ENCODE peak calls at places on chromosomes 13 and 19, in four cellular contexts. C is endothelial cell of umbilical vein; V is aorta; Q is CD4-positive, CD25-positive, alpha-beta regulatory T cell. E is an unnamed sample. For H3K4me1 and H3K27me3, the result is how much of the 10 kb centered on the place peaks cover.

GRCh38 chr13:66468656-66469055 is 761.5 kb downstream of the PCDH9 start:
- DNase-seq in C (no peak), V (no peak), Q (no peak), E (no peak)

GRCh38 chr19:16330368-16330801 is 5.8 kb downstream of the KLF2 start:
- DNase-seq in C (peak), V (peak), Q (peak), E (peak)

GRCh38 chr19:2477732-2478191 is 1.8 kb downstream of the GADD45B start:
- DNase-seq in C (peak), V (peak), Q (peak), E (peak)

GRCh38 chr19:57406516-57407123 is 4.3 kb upstream of the ZNF17 start:
- DNase-seq in C (peak), V (peak), Q (peak), E (peak)

GRCh38 chr13:71278512-71278911 is 588.5 kb downstream of the DACH1 start:
- DNase-seq in C (no peak), V (no peak), Q (no peak), E (no peak)

GRCh38 chr13:113990321-113990837 is 16.5 kb upstream of the C13orf46 start:
- DNase-seq in C (no peak), V (no peak), Q (no peak), E (no peak)

GRCh38 chr19:18117692-18118378 is 20.3 kb downstream of the MAST3 start:
- DNase-seq in C (peak), V (peak), Q (peak), E (peak)

GRCh38 chr13:75302031-75302430 is 179.9 kb downstream of the TBC1D4 start:
- DNase-seq in C (no peak), V (no peak), Q (no peak), E (peak)

GRCh38 chr19:50301607-50301971 is 27.6 kb downstream of the KCNC3 start:
- DNase-seq in C (no peak), V (peak), Q (no peak), E (no peak)

GRCh38 chr13:93603043-93603442 is 376.4 kb downstream of the GPC6 start:
- DNase-seq in C (no peak), V (peak), Q (no peak), E (peak)

GRCh38 chr13:43089912-43090498 is 66.6 kb downstream of the DNAJC15 start:
- DNase-seq in C (no peak), V (no peak), Q (no peak), E (no peak)

GRCh38 chr19:45528149-45528743 is 21.0 kb downstream of the VASP start:
- DNase-seq in C (no peak), V (no peak), Q (no peak), E (peak)

GRCh38 chr13:60448907-60449510 is 52.0 kb downstream of the TDRD3 start:
- DNase-seq in C (peak), V (no peak), Q (no peak), E (peak)

GRCh38 chr13:31851201-31851600 is 111.9 kb downstream of the RXFP2 start:
- DNase-seq in C (no peak), V (no peak), Q (no peak), E (no peak)

GRCh38 chr13:36251528-36251927 is 37.2 kb upstream of the SOHLH2 start:
- DNase-seq in C (no peak), V (no peak), Q (no peak), E (peak)

GRCh38 chr13:108315273-108315672 is 45.8 kb downstream of the TNFSF13B start:
- DNase-seq in C (no peak), V (no peak), Q (no peak), E (no peak)

GRCh38 chr19:38667552-38668205 is 20.2 kb downstream of the ACTN4 start:
- DNase-seq in C (peak), V (no peak), Q (no peak), E (no peak)

GRCh38 chr13:56586966-56587365 is 553.8 kb upstream of the PRR20A start:
- DNase-seq in C (no peak), V (no peak), Q (no peak), E (no peak)

GRCh38 chr13:67515895-67516294 is 285.8 kb upstream of the PCDH9 start:
- DNase-seq in C (no peak), V (no peak), Q (no peak), E (no peak)

GRCh38 chr13:35496761-35497386 is 20.4 kb upstream of the MAB21L1 start:
- DNase-seq in C (no peak), V (no peak), Q (no peak), E (peak)

GRCh38 chr13:24043590-24044350 is 116.8 kb upstream of the SPATA13 start:
- DNase-seq in C (peak), V (no peak), Q (no peak), E (no peak)

GRCh38 chr19:17086811-17087210 is 11.2 kb downstream of the MYO9B start:
- DNase-seq in C (no peak), V (no peak), Q (no peak), E (no peak)

GRCh38 chr19:46787331-46788100 is 878 bp downstream of the SLC1A5 start:
- DNase-seq in C (peak), V (peak), Q (peak), E (peak)

GRCh38 chr13:66076417-66076816 is 1153.7 kb downstream of the PCDH9 start:
- DNase-seq in C (no peak), V (no peak), Q (no peak), E (no peak)

GRCh38 chr19:57664269-57665127 is 4.2 kb upstream of the ZSCAN4 start:
- DNase-seq in C (peak), V (peak), Q (no peak), E (peak)

GRCh38 chr13:97028441-97029299 is 34.4 kb upstream of the OXGR1 start:
- DNase-seq in C (peak), V (no peak), Q (no peak), E (peak)

GRCh38 chr19:57434386-57435061 is 601 bp upstream of the ZNF749 start:
- DNase-seq in C (no peak), V (no peak), Q (no peak), E (no peak)

GRCh38 chr19:9793051-9793591 is 24.6 kb upstream of the ZNF846 start:
- DNase-seq in C (no peak), V (peak), Q (peak), E (peak)

GRCh38 chr19:42207767-42208259 is 9.7 kb downstream of the DEDD2 start:
- DNase-seq in C (peak), V (peak), Q (no peak), E (no peak)

GRCh38 chr19:51122112-51122981 is 2.4 kb upstream of the SIGLEC9 start:
- DNase-seq in C (no peak), V (no peak), Q (no peak), E (peak)

GRCh38 chr13:34039678-34040077 is 221.7 kb downstream of the RFC3 start:
- DNase-seq in C (no peak), V (no peak), Q (no peak), E (no peak)

GRCh38 chr13:20320885-20321284 is 88.8 kb upstream of the GJB6 start:
- DNase-seq in C (no peak), V (no peak), Q (no peak), E (no peak)

GRCh38 chr19:43560687-43561086 is 14.6 kb downstream of the XRCC1 start:
- DNase-seq in C (no peak), V (no peak), Q (no peak), E (no peak)

DNA sequence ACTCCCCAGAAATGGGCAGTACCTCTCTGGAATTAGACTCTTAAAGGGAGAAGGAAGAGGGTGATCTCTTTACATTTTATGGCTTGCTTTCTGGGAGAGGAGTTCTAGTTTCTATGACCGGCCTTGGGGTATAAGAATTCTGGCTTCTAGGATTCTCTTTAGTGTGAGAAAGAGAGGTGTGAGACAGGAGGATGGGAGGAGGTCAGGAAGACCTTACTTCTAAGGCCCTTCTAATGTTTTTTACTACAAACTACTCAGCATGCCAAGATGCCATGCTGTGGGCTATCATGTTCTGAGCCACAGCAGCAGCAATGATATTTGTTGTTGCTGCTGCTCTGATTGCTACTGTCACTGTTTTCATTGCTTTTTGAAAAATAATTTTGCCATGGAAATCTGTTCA is 538.3 kb downstream of the SLITRK6 start:
- DNase-seq in C (no peak), V (no peak), Q (no peak), E (no peak)
- H3K4me1 ChIP-seq in C (under half), V (under half), Q (under half), E (under half)

DNA sequence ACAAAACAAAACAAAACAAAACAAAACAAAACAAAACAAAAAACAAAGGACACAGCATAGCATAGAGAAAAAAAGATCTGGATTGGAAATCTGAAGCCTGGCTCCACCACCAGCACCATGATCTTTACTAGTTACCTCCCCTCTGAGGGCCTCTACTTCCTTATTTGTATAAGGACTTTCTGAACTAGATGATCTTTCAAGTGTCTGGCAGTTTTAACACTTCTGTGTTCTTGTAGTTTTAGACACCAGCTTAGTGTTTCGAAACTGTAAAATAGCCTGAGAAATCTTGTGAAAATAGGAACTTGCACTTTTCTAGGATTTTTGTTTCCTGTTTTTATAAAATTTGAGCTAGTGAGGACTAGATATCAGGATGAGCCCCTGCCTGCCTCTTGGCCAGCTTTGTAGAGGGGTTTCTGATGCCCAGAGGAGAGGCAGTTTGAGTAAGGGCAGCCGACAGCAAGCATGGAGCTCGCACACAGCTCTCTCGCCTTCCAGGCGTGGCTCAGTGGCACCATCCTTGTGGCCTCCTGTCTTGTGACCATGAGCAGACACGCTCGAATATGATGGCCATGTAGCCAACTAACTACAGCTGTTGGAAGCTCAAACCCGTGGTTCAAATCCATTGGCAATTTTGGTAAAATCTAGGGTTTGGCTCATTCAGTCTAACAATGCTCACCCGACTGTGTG is 319.0 kb downstream of the KCNRG start:
- DNase-seq in C (peak), V (no peak), Q (no peak), E (no peak)
- H3K27ac ChIP-seq in C (peak), V (no peak), Q (no peak), E (no peak)

GRCh38 chr13:21898990-21899389 is 228.1 kb downstream of the FGF9 start:
- DNase-seq in C (no peak), V (no peak), Q (no peak), E (no peak)
- H3K27me3 ChIP-seq in C (under half), V (under half), Q (under half), E (under half)

GRCh38 chr19:12946092-12946845 is 607 bp downstream of the RAD23A start:
- DNase-seq in C (peak), V (peak), Q (peak), E (peak)

GRCh38 chr19:12940897-12941296 is 2.5 kb downstream of the CALR start:
- DNase-seq in C (no peak), V (no peak), Q (no peak), E (no peak)

GRCh38 chr19:12944064-12944674 is 1.5 kb upstream of the RAD23A start:
- DNase-seq in C (no peak), V (no peak), Q (no peak), E (no peak)

GRCh38 chr19:12945479-12946091 is at the start of gene RAD23A:
- DNase-seq in C (peak), V (peak), Q (peak), E (peak)

DNA sequence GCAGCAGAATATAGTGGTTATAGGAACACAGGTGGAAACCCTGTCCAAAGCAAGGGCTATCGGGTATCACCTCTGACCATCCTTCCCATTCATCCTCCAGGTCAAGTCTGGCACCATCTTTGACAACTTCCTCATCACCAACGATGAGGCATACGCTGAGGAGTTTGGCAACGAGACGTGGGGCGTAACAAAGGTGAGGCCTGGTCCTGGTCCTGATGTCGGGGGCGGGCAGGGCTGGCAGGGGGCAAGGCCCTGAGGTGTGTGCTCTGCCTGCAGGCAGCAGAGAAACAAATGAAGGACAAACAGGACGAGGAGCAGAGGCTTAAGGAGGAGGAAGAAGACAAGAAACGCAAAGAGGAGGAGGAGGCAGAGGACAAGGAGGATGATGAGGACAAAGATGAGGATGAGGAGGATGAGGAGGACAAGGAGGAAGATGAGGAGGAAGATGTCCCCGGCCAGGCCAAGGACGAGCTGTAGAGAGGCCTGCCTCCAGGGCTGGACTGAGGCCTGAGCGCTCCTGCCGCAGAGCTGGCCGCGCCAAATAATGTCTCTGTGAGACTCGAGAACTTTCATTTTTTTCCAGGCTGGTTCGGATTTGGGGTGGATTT is 2.1 kb upstream of the RAD23A start:
- DNase-seq in C (no peak), V (no peak), Q (no peak), E (no peak)
- H3K4me1 ChIP-seq in C (under half), V (under half), Q (half or more), E (under half)

GRCh38 chr13:79482271-79482970 is 1.5 kb downstream of the NDFIP2 start:
- DNase-seq in C (no peak), V (no peak), Q (no peak), E (no peak)

GRCh38 chr13:79481685-79482052 is 714 bp downstream of the NDFIP2 start:
- DNase-seq in C (no peak), V (no peak), Q (peak), E (no peak)

GRCh38 chr13:79485451-79485850 is 4.5 kb downstream of the NDFIP2 start:
- DNase-seq in C (no peak), V (no peak), Q (no peak), E (no peak)

GRCh38 chr13:79485014-79485441 is 4.1 kb downstream of the NDFIP2 start:
- DNase-seq in C (no peak), V (no peak), Q (no peak), E (no peak)

GRCh38 chr13:79483302-79483701 is 2.3 kb downstream of the NDFIP2 start:
- DNase-seq in C (no peak), V (no peak), Q (no peak), E (peak)
- H3K27ac ChIP-seq in C (no peak), V (no peak), Q (no peak), E (no peak)

GRCh38 chr13:27926644-27927434 is 7.0 kb downstream of the PDX1 start:
- DNase-seq in C (no peak), V (no peak), Q (no peak), E (no peak)

GRCh38 chr13:27929868-27930267 is 10.1 kb downstream of the PDX1 start:
- DNase-seq in C (no peak), V (no peak), Q (no peak), E (no peak)

GRCh38 chr13:27928805-27929753 is 9.3 kb downstream of the PDX1 start:
- DNase-seq in C (no peak), V (no peak), Q (no peak), E (no peak)

GRCh38 chr13:27927444-27928352 is 7.9 kb downstream of the PDX1 start:
- DNase-seq in C (no peak), V (no peak), Q (no peak), E (no peak)

DNA sequence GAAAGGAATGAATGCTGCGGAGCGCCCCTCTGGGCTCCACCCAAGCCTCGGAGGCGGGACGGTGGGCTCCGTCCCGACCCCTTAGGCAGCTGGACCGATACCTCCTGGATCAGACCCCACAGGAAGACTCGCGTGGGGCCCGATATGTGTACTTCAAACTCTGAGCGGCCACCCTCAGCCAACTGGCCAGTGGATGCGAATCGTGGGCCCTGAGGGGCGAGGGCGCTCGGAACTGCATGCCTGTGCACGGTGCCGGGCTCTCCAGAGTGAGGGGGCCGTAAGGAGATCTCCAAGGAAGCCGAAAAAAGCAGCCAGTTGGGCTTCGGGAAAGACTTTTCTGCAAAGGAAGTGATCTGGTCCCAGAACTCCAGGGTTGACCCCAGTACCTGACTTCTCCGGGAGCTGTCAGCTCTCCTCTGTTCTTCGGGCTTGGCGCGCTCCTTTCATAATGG is 8.6 kb downstream of the PDX1 start:
- DNase-seq in C (no peak), V (no peak), Q (no peak), E (no peak)
- H3K27me3 ChIP-seq in C (half or more), V (under half), Q (under half), E (half or more)

DNA sequence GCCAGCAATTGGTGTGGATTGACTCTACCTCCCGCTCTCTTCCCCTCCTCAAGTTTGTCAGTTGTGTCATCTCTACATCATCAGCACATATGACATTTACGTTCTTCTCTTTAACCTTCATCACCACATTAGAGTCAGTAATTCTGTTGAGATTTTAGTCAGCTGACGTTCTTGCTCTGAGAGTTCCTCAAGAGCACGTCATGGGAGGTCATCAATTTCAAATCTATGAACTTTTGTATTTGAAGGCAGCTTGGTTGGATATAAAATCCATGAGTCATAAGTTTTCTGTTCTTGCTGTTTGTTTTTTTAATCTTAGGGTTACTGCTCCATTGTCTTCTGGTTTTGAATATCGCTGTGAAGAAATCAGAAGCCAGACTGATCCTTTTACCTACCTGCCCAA is 21.8 kb upstream of the ARGLU1 start:
- DNase-seq in C (peak), V (no peak), Q (no peak), E (no peak)
- H3K4me1 ChIP-seq in C (under half), V (under half), Q (under half), E (under half)

DNA sequence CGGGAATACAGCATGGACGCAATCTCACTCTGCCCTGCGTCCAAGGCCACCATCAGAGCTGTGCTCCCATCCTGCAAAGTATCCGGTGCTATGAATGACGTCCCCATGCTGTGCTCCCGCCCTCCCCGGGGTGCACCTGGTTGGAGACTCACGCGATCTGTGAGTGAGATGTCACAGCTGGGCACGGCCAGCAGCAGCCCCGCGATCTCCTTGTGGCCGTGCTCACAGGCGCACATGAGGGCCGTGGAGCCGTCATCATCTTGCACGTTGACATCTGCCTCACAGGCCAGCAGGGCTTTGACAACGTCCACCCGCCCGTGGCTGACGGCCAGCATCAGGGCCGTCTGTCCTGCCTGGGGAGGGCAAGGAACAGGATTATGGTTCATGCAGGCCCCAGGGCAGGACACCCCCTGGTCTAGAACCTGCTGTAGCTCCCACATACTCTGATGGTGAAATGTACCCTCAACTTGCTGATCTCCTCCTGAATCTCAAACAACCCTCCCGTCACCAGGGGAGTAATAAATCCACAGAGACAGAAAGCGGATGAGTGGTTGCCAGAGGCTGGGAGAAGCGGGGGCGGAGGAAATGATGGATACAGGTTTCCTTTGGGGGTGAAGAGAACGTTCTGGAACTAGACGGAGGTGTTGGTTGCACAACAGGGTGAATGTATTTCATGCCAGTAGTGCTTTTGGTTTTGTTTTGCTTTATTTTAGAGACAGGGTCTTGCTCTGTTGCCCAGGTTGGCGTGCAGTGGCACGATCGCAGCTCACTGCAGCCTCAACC is 14.5 kb upstream of the SPC24 start:
- DNase-seq in C (no peak), V (peak), Q (no peak), E (no peak)
- H3K27ac ChIP-seq in C (no peak), V (no peak), Q (no peak), E (no peak)